ENCODE peak calls at places on chromosomes 2 and 18, in four cellular contexts. S, O, X and N are unnamed samples.

GRCh38 chr2:187213788-187214187 is 234.3 kb downstream of the CALCRL start:
- DNase-seq in O (no peak), S (no peak), X (no peak), N (no peak)

GRCh38 chr18:46097378-46097852 is 681 bp downstream of the ATP5F1A start:
- DNase-seq in O (no peak), S (no peak), X (no peak), N (no peak)

GRCh38 chr18:1147616-1148184 is 243.0 kb downstream of the ADCYAP1 start:
- DNase-seq in S (peak), X (no peak), O (no peak), N (peak)

GRCh38 chr2:102707796-102708713 is 53.8 kb upstream of the TMEM182 start:
- DNase-seq in X (no peak), O (no peak), S (peak), N (no peak)

GRCh38 chr18:75533954-75534353 is 106.5 kb upstream of the SMIM21 start:
- DNase-seq in X (peak), O (no peak), S (no peak), N (no peak)

GRCh38 chr2:1154710-1155594 is 204.3 kb downstream of the SNTG2 start:
- DNase-seq in O (no peak), X (no peak), S (no peak), N (no peak)

GRCh38 chr18:80167331-80167730 is 58.3 kb downstream of the ADNP2 start:
- DNase-seq in O (no peak), X (no peak), S (no peak), N (no peak)

GRCh38 chr2:154875999-154876398 is 177.5 kb downstream of the KCNJ3 start:
- DNase-seq in X (no peak), S (no peak), O (no peak), N (no peak)

GRCh38 chr2:42216712-42217111 is 47.6 kb downstream of the EML4 start:
- DNase-seq in O (no peak), S (no peak), X (peak), N (no peak)

GRCh38 chr2:164624296-164624695 is 3.0 kb upstream of the GRB14 start:
- DNase-seq in S (peak), O (no peak), X (no peak), N (no peak)

GRCh38 chr2:215657844-215658243 is 222.0 kb upstream of the FN1 start:
- DNase-seq in S (peak), O (no peak), X (peak), N (no peak)

GRCh38 chr2:55010915-55011314 is 39.3 kb downstream of the RTN4 start:
- DNase-seq in X (peak), S (no peak), O (no peak), N (no peak)

GRCh38 chr18:75173125-75173432 is 35.9 kb downstream of the PTGR3 start:
- DNase-seq in X (peak), O (no peak), S (peak), N (no peak)

GRCh38 chr2:227297052-227297451 is 28.0 kb upstream of the MFF start:
- DNase-seq in X (no peak), S (no peak), O (no peak), N (no peak)

GRCh38 chr2:202494856-202495604 is 118.9 kb downstream of the BMPR2 start:
- DNase-seq in O (peak), S (peak), X (no peak), N (peak)

GRCh38 chr2:193527146-193527545 is 1332.4 kb upstream of the TMEFF2 start:
- DNase-seq in X (no peak), O (no peak), S (no peak), N (no peak)

GRCh38 chr18:1648715-1649114 is 744.0 kb downstream of the ADCYAP1 start:
- DNase-seq in O (no peak), X (no peak), S (no peak), N (no peak)

GRCh38 chr18:58102020-58102419 is 58.0 kb downstream of the NEDD4L start:
- DNase-seq in X (no peak), S (no peak), O (no peak), N (no peak)

GRCh38 chr2:127384529-127384928 is 3.2 kb downstream of the MAP3K2 start:
- DNase-seq in S (no peak), X (no peak), O (no peak), N (no peak)

GRCh38 chr2:28224648-28225471 is 167.8 kb upstream of the FOSL2 start:
- DNase-seq in S (no peak), O (no peak), X (peak), N (no peak)

GRCh38 chr2:22037274-22037673 is 913.5 kb downstream of the TDRD15 start:
- DNase-seq in X (no peak), S (no peak), O (no peak), N (no peak)

GRCh38 chr2:27379840-27380625 is 501 bp downstream of the ZNF513 start:
- DNase-seq in X (peak), O (no peak), S (peak), N (peak)

GRCh38 chr2:61993422-61994024 is 88.0 kb downstream of the COMMD1 start:
- DNase-seq in S (peak), O (no peak), X (peak), N (no peak)

GRCh38 chr2:100615471-100615870 is 52.7 kb downstream of the PDCL3 start:
- DNase-seq in X (no peak), O (no peak), S (no peak), N (no peak)

GRCh38 chr18:22223263-22223960 is 54.0 kb downstream of the GATA6 start:
- DNase-seq in S (peak), X (peak), O (no peak), N (peak)

GRCh38 chr18:23877371-23877770 is 137.2 kb upstream of the TTC39C start:
- DNase-seq in X (no peak), O (no peak), S (no peak), N (no peak)
- H3K56ac ChIP-seq in X (no peak), O (no peak), S (no peak), N (no peak)

GRCh38 chr2:201262718-201263117 is 2.4 kb downstream of the CASP8 start:
- DNase-seq in O (no peak), S (no peak), X (no peak), N (no peak)
- H3K56ac ChIP-seq in O (no peak), S (no peak), X (no peak), N (no peak)

GRCh38 chr2:162912787-162913186 is 74.2 kb upstream of the KCNH7 start:
- DNase-seq in O (no peak), X (no peak), S (no peak), N (no peak)
- H3K56ac ChIP-seq in O (no peak), X (no peak), S (no peak), N (no peak)

GRCh38 chr2:20455076-20455587 is 8.3 kb downstream of the RHOB start:
- DNase-seq in S (no peak), X (no peak), O (no peak), N (no peak)

GRCh38 chr2:20457661-20458630 is 11.1 kb downstream of the RHOB start:
- DNase-seq in S (no peak), O (no peak), X (no peak), N (no peak)

GRCh38 chr2:20456049-20456665 is 9.3 kb downstream of the RHOB start:
- DNase-seq in X (peak), O (no peak), S (no peak), N (no peak)

GRCh38 chr2:20454036-20454981 is 7.4 kb downstream of the RHOB start:
- DNase-seq in S (no peak), O (no peak), X (no peak), N (no peak)

GRCh38 chr2:20457027-20457426 is 10.2 kb downstream of the RHOB start:
- DNase-seq in S (no peak), O (no peak), X (peak), N (no peak)
- H3K56ac ChIP-seq in S (no peak), O (no peak), X (no peak), N (no peak)

GRCh38 chr2:84908948-84909713 is 3.7 kb downstream of the TMSB10 start:
- DNase-seq in O (no peak), S (no peak), X (no peak), N (no peak)

GRCh38 chr2:84905181-84906107 is at the start of gene TMSB10:
- DNase-seq in X (peak), O (peak), S (peak), N (peak)

GRCh38 chr2:84906108-84906899 is 848 bp downstream of the TMSB10 start:
- DNase-seq in S (no peak), O (no peak), X (no peak), N (no peak)

GRCh38 chr2:84904717-84905174 is 710 bp upstream of the TMSB10 start:
- DNase-seq in X (peak), S (peak), O (peak), N (peak)

GRCh38 chr2:84906900-84907714 is 1.7 kb downstream of the TMSB10 start:
- DNase-seq in S (peak), X (peak), O (no peak), N (peak)
- H3K56ac ChIP-seq in S (peak), X (peak), O (no peak), N (no peak)

GRCh38 chr2:149657393-149657792 is 69.8 kb upstream of the MMADHC start:
- DNase-seq in X (no peak), S (peak), O (no peak), N (no peak)
- H3K56ac ChIP-seq in X (no peak), S (no peak), O (no peak), N (no peak)

DNA sequence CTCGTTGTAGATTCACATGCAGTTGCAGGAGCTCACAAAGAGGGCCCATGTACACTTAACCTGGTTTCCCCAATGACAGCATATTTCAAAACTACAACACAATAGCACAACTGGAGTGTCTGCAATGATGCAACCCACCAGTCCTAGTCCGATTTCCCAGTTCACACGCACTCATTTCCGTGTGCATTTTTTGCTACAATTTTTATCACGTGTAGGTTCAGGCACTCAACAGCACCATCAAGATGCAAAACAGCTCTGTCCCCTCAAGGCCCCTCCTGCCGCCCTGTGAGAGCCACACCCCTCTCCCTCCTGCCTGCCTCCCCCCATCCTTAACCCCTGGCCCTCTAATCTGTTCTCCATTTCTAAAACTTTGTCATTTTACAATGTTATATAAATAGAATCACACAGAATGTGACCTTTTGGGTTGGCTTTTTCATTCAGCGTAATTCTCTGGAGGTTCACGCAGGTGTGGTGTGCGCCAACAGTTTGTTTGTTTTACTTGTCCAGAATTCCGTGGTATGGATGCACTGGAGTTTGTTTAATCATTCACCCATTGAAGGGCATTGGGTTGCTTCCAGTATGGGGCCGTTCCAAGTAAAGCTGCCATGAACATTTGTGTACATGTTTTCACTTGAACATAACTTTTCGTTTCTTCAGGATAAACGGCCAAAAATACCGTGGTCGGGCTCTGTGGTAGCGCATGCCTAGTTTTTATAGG is 8.4 kb downstream of the KCNIP3 start:
- DNase-seq in X (no peak), S (no peak), O (no peak), N (no peak)
- H3K56ac ChIP-seq in X (no peak), S (no peak), O (no peak), N (no peak)

GRCh38 chr18:51639541-51639940 is 442.1 kb upstream of the MEX3C start:
- DNase-seq in O (no peak), S (no peak), X (no peak), N (no peak)

GRCh38 chr18:51645607-51646006 is 448.1 kb upstream of the MEX3C start:
- DNase-seq in S (no peak), X (no peak), O (no peak), N (no peak)

GRCh38 chr18:51647942-51648341 is 450.5 kb upstream of the MEX3C start:
- DNase-seq in S (no peak), O (no peak), X (no peak), N (no peak)

GRCh38 chr18:51647346-51647745 is 449.9 kb upstream of the MEX3C start:
- DNase-seq in S (no peak), O (no peak), X (no peak), N (no peak)

GRCh38 chr18:51643483-51643882 is 446.0 kb upstream of the MEX3C start:
- DNase-seq in X (no peak), S (peak), O (no peak), N (no peak)
- H3K56ac ChIP-seq in X (no peak), S (peak), O (no peak), N (no peak)

GRCh38 chr2:209958016-209958415 is 44.4 kb upstream of the RPE start:
- DNase-seq in O (no peak), X (no peak), S (no peak), N (no peak)
- H3K56ac ChIP-seq in O (no peak), X (no peak), S (no peak), N (no peak)

GRCh38 chr2:134498654-134499053 is 220.1 kb downstream of the TMEM163 start:
- DNase-seq in X (no peak), S (no peak), O (no peak), N (no peak)
- H3K56ac ChIP-seq in X (no peak), S (no peak), O (no peak), N (no peak)